ENCODE peak calls at places on chromosomes 3 and 15, in eight cellular contexts. P is stimulated activated CD4-positive, alpha-beta T cell treated with anti-CD3 and anti-CD28 coated beads, TNF-alpha, amount 100 ng/mL, for 1 hour; Q is heart right ventricle; C is fibroblast of the aortic adventitia; F is foreskin fibroblast; E is RPMI8226; R is naive thymus-derived CD8-positive, alpha-beta T cell; Y is NCI-H524. I is an unnamed sample.
A peak's percentile ranks its signal among the peaks of the same experiment; 100 is the strongest.

GRCh38 chr3:14991148-14991742 is 43.9 kb downstream of the NR2C2 start:
- DNase-seq in P (no peak), Q (no peak), C (no peak), F (no peak), E (no peak), R (no peak), Y (no peak), I (no peak)

GRCh38 chr3:188598872-188599271 is 444.9 kb downstream of the LPP start:
- DNase-seq in P (no peak), Q (no peak), C (no peak), F (no peak), E (no peak), R (no peak), Y (no peak), I (no peak)

GRCh38 chr15:25687276-25687675 is 175.9 kb downstream of the ATP10A start:
- DNase-seq in P (no peak), Q (no peak), C (no peak), F (no peak), E (no peak), R (no peak), Y (no peak), I (no peak)

GRCh38 chr3:48361928-48362327 is 10.1 kb upstream of the FBXW12 start:
- DNase-seq in P (no peak), Q (no peak), C (no peak), F (no peak), E (no peak), R (no peak), Y (no peak), I (no peak)

GRCh38 chr3:193962986-193963683 is 172.8 kb upstream of the HES1 start:
- DNase-seq in P (no peak), Q (no peak), C (no peak), F (no peak), E (peak; percentile 22), R (no peak), Y (no peak), I (no peak)

GRCh38 chr3:171815977-171816595 is 5.8 kb upstream of the PLD1 start:
- DNase-seq in P (no peak), Q (no peak), C (peak; percentile 90), F (no peak), E (no peak), R (no peak), Y (no peak), I (no peak)

GRCh38 chr3:45841380-45841700 is 579 bp downstream of the LZTFL1 start:
- DNase-seq in P (no peak), Q (no peak), C (peak; percentile 21), F (peak; percentile 6), E (peak; percentile 50), R (no peak), Y (no peak), I (peak; percentile 31)

GRCh38 chr3:142935963-142936362 is 27.5 kb downstream of the PAQR9 start:
- DNase-seq in P (no peak), Q (no peak), C (peak; percentile 15), F (no peak), E (no peak), R (no peak), Y (no peak), I (no peak)

GRCh38 chr15:95972136-95972553 is 358.4 kb upstream of the NR2F2 start:
- DNase-seq in P (no peak), Q (no peak), C (peak; percentile 80), F (peak; percentile 89), E (no peak), R (no peak), Y (no peak), I (no peak)

GRCh38 chr3:129651316-129652202 is 45.1 kb upstream of the PLXND1 start:
- DNase-seq in P (no peak), Q (no peak), C (peak; percentile 80), F (peak; percentile 79), E (no peak), R (no peak), Y (peak; percentile 90), I (no peak)

GRCh38 chr3:45597166-45597565 is 2.6 kb downstream of the LIMD1 start:
- DNase-seq in P (no peak), Q (peak; percentile 25), C (peak; percentile 76), F (no peak), E (peak; percentile 45), R (no peak), Y (no peak), I (peak; percentile 21)

I was measured in naive B cell.